ENCODE peak calls at places on chromosomes 2 and 18, in six cellular contexts. U is DND-41, E is neuronal stem cell, L is astrocyte, X is suprapubic skin, K is left lung. B is an unnamed sample. For H3K4me1, the result is how much of the 10 kb centered on the place peaks cover.

GRCh38 chr2:71596011-71596410 is 142.7 kb downstream of the DYSF start:
- DNase-seq in X (no peak), L (no peak), K (no peak), E (no peak), U (no peak), B (no peak)

GRCh38 chr2:102509749-102510148 is 36.7 kb downstream of the SLC9A4 start:
- DNase-seq in E (no peak), L (peak), X (no peak), U (no peak), K (no peak), B (no peak)

GRCh38 chr2:48496867-48497266 is 33.1 kb upstream of the STON1 start:
- DNase-seq in X (no peak), E (no peak), U (no peak), L (peak), K (no peak), B (no peak)

GRCh38 chr2:45403036-45403435 is 208.0 kb downstream of the SRBD1 start:
- DNase-seq in U (no peak), E (no peak), K (no peak), X (no peak), L (no peak), B (no peak)

GRCh38 chr18:58850784-58851469 is 13.8 kb upstream of the ZNF532 start:
- DNase-seq in U (no peak), E (no peak), L (no peak), K (no peak), X (no peak), B (no peak)

GRCh38 chr18:58528011-58528367 is 100.9 kb downstream of the ALPK2 start:
- DNase-seq in U (no peak), L (no peak), K (no peak), X (no peak), E (no peak), B (no peak)

GRCh38 chr2:216615298-216616082 is 17.7 kb upstream of the IGFBP2 start:
- DNase-seq in U (no peak), K (no peak), X (no peak), L (no peak), E (no peak), B (no peak)

GRCh38 chr2:8608411-8608954 is 73.4 kb upstream of the ID2 start:
- DNase-seq in E (no peak), U (peak), K (no peak), L (peak), X (peak), B (no peak)

GRCh38 chr18:46759885-46760284 is 3.0 kb upstream of the ST8SIA5 start:
- DNase-seq in L (no peak), X (no peak), U (peak), K (no peak), E (no peak), B (no peak)

DNA sequence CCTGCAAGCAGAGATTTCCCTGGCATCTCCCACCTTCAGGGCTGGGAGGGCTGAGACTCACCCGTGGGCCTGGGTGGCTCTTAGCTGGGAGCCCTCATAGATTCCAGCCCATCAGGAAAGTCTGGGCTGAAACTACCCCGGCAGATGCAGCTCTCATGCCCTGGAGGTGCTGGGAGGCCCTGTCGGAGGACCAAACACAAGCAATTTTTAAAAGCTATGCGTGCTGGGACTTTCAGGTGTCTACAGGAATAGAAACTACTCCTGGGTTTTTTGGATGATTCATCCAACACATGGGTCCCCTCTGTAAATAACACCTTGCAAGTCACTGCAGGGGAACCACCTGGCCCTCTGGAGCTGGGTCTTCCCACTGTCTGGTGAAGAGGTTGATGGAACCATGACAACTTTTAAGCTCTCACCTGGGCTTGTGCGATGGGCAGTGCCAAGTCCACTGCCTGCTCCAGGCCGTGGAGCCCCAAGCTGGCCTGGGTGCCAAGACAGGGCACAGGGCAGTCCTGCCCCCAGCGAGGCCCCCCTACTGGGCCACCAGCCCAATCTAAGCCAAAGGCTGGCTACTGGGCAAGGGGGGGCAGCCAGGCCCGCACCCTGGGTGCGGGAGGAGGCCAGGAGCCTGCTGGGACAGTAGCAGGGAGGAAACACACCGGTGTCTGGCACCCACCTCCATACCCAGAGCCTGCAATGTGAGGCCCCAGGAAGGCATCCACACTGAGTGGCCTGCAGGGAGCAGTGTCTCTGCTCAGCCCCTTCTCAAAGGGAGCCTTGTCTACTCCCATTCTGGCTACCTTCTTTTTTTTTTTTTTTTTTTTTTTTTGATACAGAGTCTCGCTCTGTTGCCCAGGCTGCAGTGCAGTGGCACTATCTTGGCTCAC is 1.1 kb upstream of the GPR55 start:
- DNase-seq in K (peak), U (no peak), X (peak), L (no peak), E (no peak), B (no peak)
- H3K4me1 ChIP-seq in K (under half), U (under half), X (under half), L (under half), E (under half), B (under half)

DNA sequence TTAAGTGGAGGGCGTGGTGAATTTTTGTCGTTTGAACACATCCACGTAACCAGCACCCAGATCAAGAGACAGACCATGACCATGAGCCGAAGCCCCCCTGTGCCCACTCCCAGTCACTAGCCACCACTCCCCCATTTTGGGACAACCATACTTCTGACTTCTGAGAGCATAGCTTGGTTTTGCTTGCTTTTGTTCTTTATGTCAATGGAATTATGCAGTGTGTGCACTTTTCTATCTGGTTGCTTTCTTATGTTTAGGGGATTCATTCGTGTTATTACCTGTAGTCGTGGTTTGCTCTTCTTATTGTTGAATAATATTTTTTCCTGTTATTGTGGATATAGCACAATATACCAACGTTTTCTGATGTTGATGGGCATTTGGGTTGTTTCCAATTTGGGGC is 141.7 kb downstream of the GLI2 start:
- DNase-seq in K (no peak), L (no peak), U (no peak), X (no peak), E (no peak), B (no peak)
- H3K4me1 ChIP-seq in K (under half), L (under half), U (under half), X (under half), E (under half), B (under half)

DNA sequence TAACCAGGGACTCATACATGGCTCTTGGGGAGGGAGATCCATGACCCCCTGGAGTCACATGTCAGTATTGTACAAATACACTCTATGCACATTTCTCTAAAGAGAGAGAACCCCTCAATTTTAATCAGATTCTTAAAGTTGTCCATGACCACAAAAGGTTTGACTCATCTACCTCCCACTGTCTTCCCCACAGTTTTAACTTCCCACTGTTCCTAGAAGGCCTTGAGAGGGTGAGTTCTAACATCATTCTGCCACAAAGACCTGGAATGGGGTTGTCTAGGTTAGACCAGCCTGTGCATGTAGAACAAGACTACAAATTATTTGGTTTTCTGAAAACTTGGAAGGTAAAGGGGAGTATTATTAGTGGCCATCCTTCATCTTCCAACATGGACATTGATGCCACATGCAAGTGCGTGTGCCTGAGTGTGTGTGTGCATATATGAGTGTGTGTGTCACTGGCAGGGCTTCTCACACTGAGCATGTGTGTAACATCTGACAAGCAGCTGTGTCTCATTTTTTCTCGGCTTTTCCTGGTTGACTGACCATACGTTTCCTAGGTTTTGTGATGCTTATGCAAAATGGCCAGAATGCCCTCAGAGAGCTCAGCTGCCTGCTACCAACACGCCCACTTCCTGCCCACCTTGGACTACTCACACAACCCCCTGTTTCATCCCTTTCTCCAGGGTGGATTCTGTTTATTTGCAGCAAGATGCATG is 94.6 kb upstream of the LGALSL start:
- DNase-seq in X (no peak), U (no peak), K (no peak), E (no peak), L (peak), B (peak)
- H3K4me1 ChIP-seq in X (under half), U (under half), K (under half), E (under half), L (under half), B (under half)

GRCh38 chr2:64841462-64841861 is 147.7 kb upstream of the SLC1A4 start:
- DNase-seq in E (no peak), X (no peak), U (no peak), L (no peak), K (no peak), B (no peak)

GRCh38 chr2:64846175-64846574 is 143.0 kb upstream of the SLC1A4 start:
- DNase-seq in X (peak), E (no peak), L (no peak), U (no peak), K (no peak), B (no peak)

GRCh38 chr2:64845273-64845905 is 143.8 kb upstream of the SLC1A4 start:
- DNase-seq in U (no peak), E (no peak), K (no peak), X (no peak), L (no peak), B (no peak)

GRCh38 chr2:64842030-64842429 is 147.2 kb upstream of the SLC1A4 start:
- DNase-seq in L (no peak), E (no peak), K (no peak), U (no peak), X (no peak), B (no peak)

DNA sequence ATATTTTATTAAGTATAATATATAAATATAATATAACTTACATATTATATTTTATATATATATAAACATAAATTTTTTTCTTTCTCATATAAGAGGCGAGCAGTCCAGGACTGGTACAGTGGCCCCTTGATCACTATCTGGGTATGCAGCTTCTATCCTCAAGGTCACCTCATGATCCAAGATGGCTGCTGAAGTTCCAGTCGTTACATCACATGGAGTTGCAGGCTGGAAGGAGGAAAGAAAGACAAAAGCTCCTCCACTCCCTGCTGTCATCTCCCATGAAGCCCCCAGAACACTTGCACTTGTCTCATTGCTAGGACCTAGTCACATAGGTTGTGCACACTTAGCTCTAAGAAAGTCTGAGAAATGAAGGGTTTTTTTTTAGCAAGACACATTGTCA is 145.1 kb upstream of the SLC1A4 start:
- DNase-seq in U (no peak), L (no peak), K (no peak), E (no peak), X (no peak), B (no peak)
- H3K4me1 ChIP-seq in U (under half), L (under half), K (under half), E (under half), X (under half), B (under half)